ENCODE peak calls at places on chromosome 11, in six cellular contexts. P is NCI-H1105 treated with DMSO at 0.1 percent for 48 hours; F is activated gamma-delta T cell treated with anti-CD3 and anti-CD28 coated beads, Interleukin-2, amount 50 U/mL, for 16 hours; A is substantia nigra; G is progenitor cell of endocrine pancreas; S is germinal center. K is an unnamed sample.

GRCh38 chr11:5580577-5580976 is at the start of gene OR52B6:
- DNase-seq in P (no peak), F (no peak), A (no peak), G (no peak), S (no peak), K (no peak)

GRCh38 chr11:43359432-43359818 is 705 bp downstream of the TTC17 start:
- DNase-seq in P (peak; percentile 21), F (peak; percentile 12), A (no peak), G (no peak), S (no peak), K (no peak)

GRCh38 chr11:131690362-131690761 is 319.9 kb downstream of the NTM start:
- DNase-seq in P (no peak), F (no peak), A (no peak), G (no peak), S (no peak), K (no peak)

GRCh38 chr11:10511046-10511711 is 29.8 kb downstream of the RNF141 start:
- DNase-seq in P (no peak), F (no peak), A (no peak), G (no peak), S (no peak), K (no peak)

GRCh38 chr11:34068098-34068497 is 16.6 kb downstream of the CAPRIN1 start:
- DNase-seq in P (no peak), F (no peak), A (no peak), G (no peak), S (no peak), K (peak; percentile 81)

GRCh38 chr11:44711113-44711512 is 15.6 kb upstream of the TSPAN18 start:
- DNase-seq in P (no peak), F (no peak), A (no peak), G (no peak), S (no peak), K (no peak)

GRCh38 chr11:95254139-95254704 is 23.2 kb upstream of the SESN3 start:
- DNase-seq in P (peak; percentile 92), F (peak; percentile 63), A (peak; percentile 36), G (peak; percentile 41), S (peak; percentile 86), K (peak; percentile 40)

GRCh38 chr11:65279713-65280459 is 18.1 kb downstream of the POLA2 start:
- DNase-seq in P (no peak), F (peak; percentile 7), A (no peak), G (no peak), S (no peak), K (peak; percentile 82)

GRCh38 chr11:68690671-68691401 is 6.5 kb downstream of the GAL start:
- DNase-seq in P (no peak), F (no peak), A (no peak), G (no peak), S (no peak), K (no peak)

GRCh38 chr11:62500066-62501035 is 46.3 kb downstream of the AHNAK start:
- DNase-seq in P (peak; percentile 24), F (no peak), A (no peak), G (no peak), S (no peak), K (no peak)

GRCh38 chr11:1796297-1797011 is 32.7 kb upstream of the CTSD start:
- DNase-seq in P (no peak), F (no peak), A (no peak), G (no peak), S (no peak), K (no peak)

GRCh38 chr11:31802000-31802551 is 9.0 kb downstream of the PAX6 start:
- DNase-seq in P (no peak), F (no peak), A (no peak), G (no peak), S (no peak), K (no peak)

GRCh38 chr11:65207918-65208784 is 26.4 kb downstream of the CAPN1 start:
- DNase-seq in P (no peak), F (no peak), A (no peak), G (no peak), S (no peak), K (no peak)

GRCh38 chr11:116513894-116514293 is 258.9 kb downstream of the BUD13 start:
- DNase-seq in P (no peak), F (no peak), A (no peak), G (peak; percentile 9), S (no peak), K (peak; percentile 24)

GRCh38 chr11:112582366-112582765 is 321.7 kb upstream of the PLET1 start:
- DNase-seq in P (no peak), F (no peak), A (no peak), G (no peak), S (no peak), K (no peak)

GRCh38 chr11:108027057-108027456 is 18.4 kb downstream of the CUL5 start:
- DNase-seq in P (no peak), F (no peak), A (no peak), G (no peak), S (no peak), K (no peak)

GRCh38 chr11:122285021-122285420 is 169.0 kb upstream of the BLID start:
- DNase-seq in P (no peak), F (no peak), A (no peak), G (no peak), S (no peak), K (no peak)

GRCh38 chr11:62444271-62444833 is 25.5 kb downstream of the SCGB1A1 start:
- DNase-seq in P (peak; percentile 48), F (no peak), A (no peak), G (no peak), S (peak; percentile 63), K (no peak)

GRCh38 chr11:2536440-2536989 is 91.7 kb downstream of the KCNQ1 start:
- DNase-seq in P (no peak), F (no peak), A (no peak), G (no peak), S (no peak), K (no peak)

GRCh38 chr11:59267196-59267595 is 54.5 kb upstream of the MPEG1 start:
- DNase-seq in P (no peak), F (no peak), A (no peak), G (no peak), S (no peak), K (no peak)

GRCh38 chr11:31810779-31811647 is at the start of gene PAX6:
- DNase-seq in P (peak; percentile 89), F (no peak), A (no peak), G (no peak), S (peak; percentile 73), K (peak; percentile 10)

GRCh38 chr11:1573077-1573846 is 1.2 kb upstream of the DUSP8 start:
- DNase-seq in P (peak; percentile 32), F (no peak), A (no peak), G (no peak), S (no peak), K (no peak)

GRCh38 chr11:67438121-67438902 is 830 bp upstream of the PTPRCAP start:
- DNase-seq in P (no peak), F (no peak), A (no peak), G (no peak), S (peak; percentile 83), K (no peak)

GRCh38 chr11:115990004-115990447 is 485.8 kb upstream of the CADM1 start:
- DNase-seq in P (no peak), F (no peak), A (no peak), G (no peak), S (peak; percentile 35), K (no peak)

GRCh38 chr11:1194231-1194976 is 28.5 kb upstream of the MUC5B start:
- DNase-seq in P (no peak), F (no peak), A (no peak), G (no peak), S (no peak), K (no peak)

GRCh38 chr11:68821670-68822069 is 20.0 kb downstream of the CPT1A start:
- DNase-seq in P (no peak), F (no peak), A (no peak), G (no peak), S (no peak), K (no peak)

GRCh38 chr11:99522467-99523173 is 501.9 kb downstream of the CNTN5 start:
- DNase-seq in P (no peak), F (no peak), A (no peak), G (no peak), S (no peak), K (no peak)

GRCh38 chr11:111299111-111300026 is 1.0 kb downstream of the POU2AF3 start:
- DNase-seq in P (no peak), F (no peak), A (peak; percentile 40), G (peak; percentile 68), S (peak; percentile 21), K (no peak)

GRCh38 chr11:19560156-19560555 is 152.5 kb upstream of the NAV2 start:
- DNase-seq in P (no peak), F (no peak), A (no peak), G (no peak), S (no peak), K (no peak)

GRCh38 chr11:79309402-79309801 is 131.4 kb downstream of the TENM4 start:
- DNase-seq in P (no peak), F (no peak), A (no peak), G (no peak), S (no peak), K (no peak)

GRCh38 chr11:113242767-113243397 is 71.5 kb upstream of the TTC12 start:
- DNase-seq in P (no peak), F (no peak), A (no peak), G (no peak), S (no peak), K (no peak)

GRCh38 chr11:68373810-68374501 is 61.6 kb downstream of the LRP5 start:
- DNase-seq in P (no peak), F (no peak), A (peak; percentile 16), G (no peak), S (no peak), K (no peak)

K was measured in pulmonary artery endothelial cell.